ENCODE peak calls at places on chromosome 14, in four cellular contexts. One of them, this sample, is unnamed.

GRCh38 chr14:47606601-47607000 is 68.8 kb downstream of the MDGA2 start:
- DNase-seq in WTC11: no peak
- DNase-seq in K562: no peak
- DNase-seq in GM12878: no peak
- DNase-seq in this sample: no peak

GRCh38 chr14:103177376-103177775 is 54.1 kb downstream of the TNFAIP2 start:
- DNase-seq in GM12878: no peak
- DNase-seq in K562: no peak
- DNase-seq in WTC11: no peak
- DNase-seq in this sample: no peak

GRCh38 chr14:92728781-92729364 is 19.6 kb downstream of the LGMN start:
- DNase-seq in GM12878: no peak
- DNase-seq in K562: no peak
- DNase-seq in WTC11: no peak
- DNase-seq in this sample: no peak

GRCh38 chr14:35398095-35398584 is 6.4 kb downstream of the NFKBIA start:
- DNase-seq in GM12878: no peak
- DNase-seq in K562: no peak
- DNase-seq in WTC11: no peak
- DNase-seq in this sample: no peak

GRCh38 chr14:34711169-34711568 is 3.2 kb downstream of the CFL2 start:
- DNase-seq in K562: no peak
- DNase-seq in GM12878: peak; percentile 50
- DNase-seq in WTC11: no peak
- DNase-seq in this sample: no peak

GRCh38 chr14:67413806-67414769 is 2.1 kb upstream of the PLEK2 start:
- DNase-seq in WTC11: no peak
- DNase-seq in GM12878: no peak
- DNase-seq in K562: peak; percentile 70
- DNase-seq in this sample: peak; percentile 24

GRCh38 chr14:101494826-101495225 is 66.5 kb upstream of the DIO3 start:
- DNase-seq in WTC11: no peak
- DNase-seq in GM12878: no peak
- DNase-seq in K562: no peak
- DNase-seq in this sample: no peak

GRCh38 chr14:95320076-95320895 is 578 bp upstream of the CLMN start:
- DNase-seq in K562: no peak
- DNase-seq in WTC11: peak; percentile 21
- DNase-seq in GM12878: no peak
- DNase-seq in this sample: no peak

GRCh38 chr14:20802341-20803084 is at the start of gene RNASE1:
- DNase-seq in K562: peak; percentile 24
- DNase-seq in GM12878: no peak
- DNase-seq in WTC11: no peak
- DNase-seq in this sample: peak; percentile 33

GRCh38 chr14:43119672-43120071 is 1387.4 kb downstream of the FSCB start:
- DNase-seq in K562: no peak
- DNase-seq in WTC11: no peak
- DNase-seq in GM12878: no peak
- DNase-seq in this sample: no peak

GRCh38 chr14:64767215-64767964 is 63.2 kb downstream of the PLEKHG3 start:
- DNase-seq in GM12878: no peak
- DNase-seq in WTC11: no peak
- DNase-seq in K562: no peak
- DNase-seq in this sample: no peak

GRCh38 chr14:24251880-24252288 is 9.5 kb upstream of the TINF2 start:
- DNase-seq in WTC11: no peak
- DNase-seq in GM12878: no peak
- DNase-seq in K562: no peak
- DNase-seq in this sample: no peak

GRCh38 chr14:45089813-45090212 is 5.9 kb downstream of the PRPF39 start:
- DNase-seq in WTC11: no peak
- DNase-seq in K562: no peak
- DNase-seq in GM12878: no peak
- DNase-seq in this sample: no peak

GRCh38 chr14:26531894-26532293 is 65.9 kb downstream of the NOVA1 start:
- DNase-seq in K562: no peak
- DNase-seq in GM12878: no peak
- DNase-seq in WTC11: no peak
- DNase-seq in this sample: peak; percentile 13

GRCh38 chr14:24508155-24508554 is at the start of gene CMA1:
- DNase-seq in WTC11: no peak
- DNase-seq in GM12878: no peak
- DNase-seq in K562: no peak
- DNase-seq in this sample: no peak

GRCh38 chr14:53924754-53925153 is 31.9 kb downstream of the BMP4 start:
- DNase-seq in GM12878: no peak
- DNase-seq in K562: no peak
- DNase-seq in WTC11: no peak
- DNase-seq in this sample: peak; percentile 37

GRCh38 chr14:51733147-51733546 is 81.4 kb downstream of the FRMD6 start:
- DNase-seq in GM12878: no peak
- DNase-seq in WTC11: no peak
- DNase-seq in K562: no peak
- DNase-seq in this sample: no peak

GRCh38 chr14:89443002-89443660 is 26.1 kb upstream of the FOXN3 start:
- DNase-seq in K562: no peak
- DNase-seq in GM12878: no peak
- DNase-seq in WTC11: no peak
- DNase-seq in this sample: no peak

GRCh38 chr14:38880643-38881567 is 222.1 kb downstream of the SEC23A start:
- DNase-seq in GM12878: no peak
- DNase-seq in K562: no peak
- DNase-seq in WTC11: no peak
- DNase-seq in this sample: peak; percentile 28

GRCh38 chr14:68397827-68398226 is 395.0 kb downstream of the ZFP36L1 start:
- DNase-seq in K562: no peak
- DNase-seq in WTC11: no peak
- DNase-seq in GM12878: no peak
- DNase-seq in this sample: no peak

GRCh38 chr14:93785423-93785822 is 2.9 kb downstream of the PRIMA1 start:
- DNase-seq in GM12878: no peak
- DNase-seq in WTC11: no peak
- DNase-seq in K562: no peak
- DNase-seq in this sample: no peak

GRCh38 chr14:101507306-101508150 is 53.8 kb upstream of the DIO3 start:
- DNase-seq in WTC11: peak; percentile 7
- DNase-seq in GM12878: no peak
- DNase-seq in K562: no peak
- DNase-seq in this sample: no peak

GRCh38 chr14:96851694-96852381 is 54.7 kb downstream of the VRK1 start:
- DNase-seq in K562: no peak
- DNase-seq in WTC11: no peak
- DNase-seq in GM12878: no peak
- DNase-seq in this sample: no peak

GRCh38 chr14:85250369-85250768 is 279.6 kb upstream of the FLRT2 start:
- DNase-seq in K562: no peak
- DNase-seq in WTC11: peak; percentile 43
- DNase-seq in GM12878: no peak
- DNase-seq in this sample: no peak

GRCh38 chr14:22047105-22047504 is 373.5 kb upstream of the OR4E1 start:
- DNase-seq in K562: no peak
- DNase-seq in WTC11: no peak
- DNase-seq in GM12878: no peak
- DNase-seq in this sample: peak; percentile 70

GRCh38 chr14:86911506-86911905 is 1081.5 kb downstream of the GALC start:
- DNase-seq in WTC11: no peak
- DNase-seq in GM12878: no peak
- DNase-seq in K562: no peak
- DNase-seq in this sample: no peak

GRCh38 chr14:89386214-89386886 is 30.7 kb downstream of the FOXN3 start:
- DNase-seq in K562: no peak
- DNase-seq in GM12878: peak; percentile 63
- DNase-seq in WTC11: no peak
- DNase-seq in this sample: no peak

GRCh38 chr14:55105991-55106390 is 23.1 kb upstream of the LGALS3 start:
- DNase-seq in GM12878: no peak
- DNase-seq in WTC11: no peak
- DNase-seq in K562: no peak
- DNase-seq in this sample: no peak

GRCh38 chr14:105022276-105022670 is 1.4 kb upstream of the CDCA4 start:
- DNase-seq in GM12878: no peak
- DNase-seq in WTC11: no peak
- DNase-seq in K562: no peak
- DNase-seq in this sample: no peak

GRCh38 chr14:105018414-105018813 is 2.5 kb downstream of the CDCA4 start:
- DNase-seq in GM12878: no peak
- DNase-seq in K562: no peak
- DNase-seq in WTC11: no peak
- DNase-seq in this sample: no peak

GRCh38 chr14:105020815-105021655 is at the start of gene CDCA4:
- DNase-seq in K562: peak; percentile 97
- DNase-seq in GM12878: peak; percentile 66
- DNase-seq in WTC11: peak; percentile 96
- DNase-seq in this sample: peak; percentile 88

GRCh38 chr14:105021656-105022275 is 883 bp upstream of the CDCA4 start:
- DNase-seq in WTC11: peak; percentile 60
- DNase-seq in K562: peak; percentile 25
- DNase-seq in GM12878: no peak
- DNase-seq in this sample: peak; percentile 47

GRCh38 chr14:105019861-105020814 is 745 bp downstream of the CDCA4 start:
- DNase-seq in WTC11: peak; percentile 52
- DNase-seq in K562: no peak
- DNase-seq in GM12878: no peak
- DNase-seq in this sample: no peak
- TF ChIP-seq TCF7 in WTC11: no peak
- TF ChIP-seq TCF7 in K562: no peak
- TF ChIP-seq TCF7 in GM12878: no peak
- TF ChIP-seq TCF7 in this sample: no peak

DNA sequence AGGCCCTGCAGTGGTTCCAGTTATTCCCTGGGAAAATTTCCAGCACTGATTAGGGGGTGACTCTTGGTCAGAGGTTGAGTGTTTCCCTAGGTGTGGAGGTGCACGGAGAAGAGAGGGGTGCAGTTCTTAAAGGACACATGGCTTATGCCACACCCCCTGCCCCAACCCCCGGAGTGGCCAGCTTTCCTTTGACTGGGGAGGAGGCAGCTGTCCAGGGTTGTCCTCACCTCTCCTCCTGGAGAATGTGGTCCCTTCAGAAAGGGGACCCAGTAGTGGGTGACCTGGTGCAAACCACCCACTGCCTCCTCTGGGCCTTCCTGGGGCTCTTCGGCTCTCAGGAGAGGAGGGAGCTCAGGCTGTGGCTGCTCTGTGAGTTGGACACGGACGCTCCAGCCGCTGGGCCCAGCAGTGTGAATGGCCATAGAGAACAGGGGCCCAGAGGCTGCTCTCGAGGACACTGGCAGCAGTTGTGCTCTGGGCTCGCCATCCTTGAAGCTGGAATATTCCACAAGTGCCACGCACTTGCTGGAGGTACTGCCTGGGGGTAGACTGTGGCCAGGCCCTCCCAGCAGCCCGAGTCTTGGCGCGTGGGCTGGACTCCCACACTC is 13.6 kb downstream of the PACS2 start:
- DNase-seq in K562: no peak
- DNase-seq in GM12878: no peak
- DNase-seq in WTC11: no peak
- DNase-seq in this sample: no peak
- TF ChIP-seq TCF7 in K562: no peak
- TF ChIP-seq TCF7 in GM12878: no peak
- TF ChIP-seq TCF7 in WTC11: no peak
- TF ChIP-seq TCF7 in this sample: no peak

GRCh38 chr14:76762617-76763361 is 1.5 kb downstream of the VASH1 start:
- DNase-seq in GM12878: no peak
- DNase-seq in K562: peak; percentile 19
- DNase-seq in WTC11: no peak
- DNase-seq in this sample: no peak
- TF ChIP-seq TCF7 in GM12878: no peak
- TF ChIP-seq TCF7 in K562: no peak
- TF ChIP-seq TCF7 in WTC11: no peak
- TF ChIP-seq TCF7 in this sample: no peak

DNA sequence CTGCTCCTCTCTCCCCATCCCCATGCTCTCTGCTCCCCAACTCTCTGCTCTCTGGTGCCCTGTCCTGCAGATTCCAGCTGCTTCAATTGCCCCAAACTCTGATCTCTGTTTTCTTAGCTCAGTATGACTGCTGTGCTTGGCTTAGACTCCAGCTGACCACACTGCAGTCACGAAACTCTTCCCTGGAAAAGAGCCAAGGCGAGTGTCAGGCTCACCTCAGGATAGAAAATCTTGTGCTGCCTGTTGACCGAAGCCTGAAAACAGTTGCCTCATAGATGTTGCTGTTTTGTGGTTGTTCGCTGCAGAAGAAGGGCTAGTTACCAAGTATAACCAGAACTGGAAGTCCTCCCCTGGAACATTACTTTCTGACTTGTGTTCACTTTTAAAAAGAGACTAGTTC is 6.7 kb upstream of the STON2 start:
- DNase-seq in K562: peak; percentile 20
- DNase-seq in WTC11: no peak
- DNase-seq in GM12878: no peak
- DNase-seq in this sample: peak; percentile 11
- TF ChIP-seq TCF7 in K562: no peak
- TF ChIP-seq TCF7 in WTC11: no peak
- TF ChIP-seq TCF7 in GM12878: no peak
- TF ChIP-seq TCF7 in this sample: no peak

DNA sequence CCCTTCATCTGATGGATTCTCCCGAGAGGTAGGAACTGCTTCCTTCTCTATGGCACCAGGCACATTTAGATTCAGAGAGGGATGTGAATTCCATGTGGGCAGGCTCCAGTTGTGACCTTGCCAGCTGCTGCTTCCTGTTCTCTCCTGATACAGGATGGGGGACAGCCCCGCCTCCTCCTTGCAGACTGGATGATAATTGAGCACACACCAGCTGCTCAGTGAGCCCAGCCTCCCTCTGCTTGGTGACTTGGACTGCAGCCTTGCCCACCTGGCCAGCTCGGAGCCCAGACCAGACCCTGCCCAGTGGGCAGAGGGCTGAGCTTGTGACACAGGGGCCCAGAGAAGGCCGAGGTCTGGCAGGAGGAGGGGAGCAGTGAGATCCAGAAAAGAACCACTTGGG is 90.2 kb downstream of the CALM1 start:
- DNase-seq in WTC11: no peak
- DNase-seq in K562: no peak
- DNase-seq in GM12878: no peak
- DNase-seq in this sample: no peak
- TF ChIP-seq TCF7 in WTC11: no peak
- TF ChIP-seq TCF7 in K562: no peak
- TF ChIP-seq TCF7 in GM12878: no peak
- TF ChIP-seq TCF7 in this sample: no peak

This sample was measured in HepG2.